ENCODE peak calls at places on chromosomes 11 and 22, in four cellular contexts. X is RWPE1; T is cardiac muscle cell; H is CD4-positive, alpha-beta T cell. V is an unnamed sample.
A peak's percentile ranks its signal among the peaks of the same experiment; 100 is the strongest.

GRCh38 chr11:102819491-102819890 is 21.5 kb upstream of the MMP1 start:
- DNase-seq in X (no peak), T (no peak), H (no peak), V (no peak)

GRCh38 chr22:26986051-26986881 is 328.9 kb downstream of the MIAT start:
- DNase-seq in X (no peak), T (no peak), H (no peak), V (peak; percentile 31)

GRCh38 chr22:45584121-45584570 is 81.5 kb downstream of the FBLN1 start:
- DNase-seq in X (no peak), T (no peak), H (no peak), V (no peak)

GRCh38 chr11:1871531-1871930 is 18.6 kb downstream of the LSP1 start:
- DNase-seq in X (no peak), T (no peak), H (no peak), V (no peak)

GRCh38 chr11:119730347-119730613 is 1.3 kb upstream of the NECTIN1 start:
- DNase-seq in X (no peak), T (no peak), H (no peak), V (no peak)

GRCh38 chr11:122180435-122180834 is 64.4 kb upstream of the BLID start:
- DNase-seq in X (peak; percentile 78), T (no peak), H (no peak), V (no peak)

GRCh38 chr11:41281131-41281742 is 178.2 kb downstream of the LRRC4C start:
- DNase-seq in X (peak; percentile 3), T (peak; percentile 11), H (no peak), V (no peak)

GRCh38 chr11:82796970-82797594 is 63.4 kb upstream of the FAM181B start:
- DNase-seq in X (no peak), T (peak; percentile 27), H (no peak), V (no peak)

GRCh38 chr11:106794058-106794457 is 224.2 kb downstream of the GUCY1A2 start:
- DNase-seq in X (no peak), T (no peak), H (no peak), V (no peak)

GRCh38 chr11:20162824-20163777 is 2.8 kb upstream of the DBX1 start:
- DNase-seq in X (no peak), T (peak; percentile 75), H (no peak), V (no peak)

GRCh38 chr11:124889692-124890091 is 8.0 kb downstream of the ROBO4 start:
- DNase-seq in X (no peak), T (no peak), H (no peak), V (peak; percentile 10)

GRCh38 chr11:75939992-75940391 is 125.0 kb downstream of the UVRAG start:
- DNase-seq in X (no peak), T (no peak), H (no peak), V (no peak)

GRCh38 chr22:46362934-46363515 is 27.5 kb downstream of the TRMU start:
- DNase-seq in X (no peak), T (no peak), H (no peak), V (no peak)

GRCh38 chr11:32213223-32213622 is 122.3 kb downstream of the RCN1 start:
- DNase-seq in X (no peak), T (no peak), H (no peak), V (no peak)

GRCh38 chr22:30041475-30041874 is 38.8 kb upstream of the HORMAD2 start:
- DNase-seq in X (no peak), T (no peak), H (no peak), V (no peak)

GRCh38 chr11:129317564-129317963 is 58.1 kb upstream of the BARX2 start:
- DNase-seq in X (peak; percentile 29), T (no peak), H (no peak), V (no peak)

GRCh38 chr11:126884192-126884973 is 116.2 kb downstream of the KIRREL3 start:
- DNase-seq in X (no peak), T (no peak), H (no peak), V (no peak)

GRCh38 chr11:120229451-120230424 is 10.2 kb upstream of the POU2F3 start:
- DNase-seq in X (peak; percentile 63), T (peak; percentile 34), H (no peak), V (no peak)

GRCh38 chr11:118634435-118635236 is 27.2 kb downstream of the PHLDB1 start:
- DNase-seq in X (peak; percentile 73), T (peak; percentile 90), H (peak; percentile 23), V (no peak)
- TF ChIP-seq CTCF in X (no peak), T (peak; percentile 18), H (no peak), V (no peak)

GRCh38 chr11:103920933-103921332 is 115.5 kb upstream of the DDI1 start:
- DNase-seq in X (no peak), T (no peak), H (no peak), V (no peak)
- TF ChIP-seq CTCF in X (no peak), T (no peak), H (no peak), V (no peak)

GRCh38 chr11:115930276-115930675 is 426.1 kb upstream of the CADM1 start:
- DNase-seq in X (no peak), T (peak; percentile 14), H (no peak), V (no peak)
- TF ChIP-seq CTCF in X (no peak), T (no peak), H (no peak), V (no peak)

GRCh38 chr22:39276461-39277134 is 31.8 kb upstream of the PDGFB start:
- DNase-seq in X (no peak), T (no peak), H (no peak), V (no peak)

GRCh38 chr22:39279170-39279850 is 34.5 kb upstream of the PDGFB start:
- DNase-seq in X (no peak), T (no peak), H (no peak), V (no peak)

GRCh38 chr22:39277135-39277607 is 32.4 kb upstream of the PDGFB start:
- DNase-seq in X (no peak), T (no peak), H (no peak), V (no peak)

GRCh38 chr22:39275814-39276443 is 31.1 kb upstream of the PDGFB start:
- DNase-seq in X (no peak), T (no peak), H (no peak), V (no peak)

DNA sequence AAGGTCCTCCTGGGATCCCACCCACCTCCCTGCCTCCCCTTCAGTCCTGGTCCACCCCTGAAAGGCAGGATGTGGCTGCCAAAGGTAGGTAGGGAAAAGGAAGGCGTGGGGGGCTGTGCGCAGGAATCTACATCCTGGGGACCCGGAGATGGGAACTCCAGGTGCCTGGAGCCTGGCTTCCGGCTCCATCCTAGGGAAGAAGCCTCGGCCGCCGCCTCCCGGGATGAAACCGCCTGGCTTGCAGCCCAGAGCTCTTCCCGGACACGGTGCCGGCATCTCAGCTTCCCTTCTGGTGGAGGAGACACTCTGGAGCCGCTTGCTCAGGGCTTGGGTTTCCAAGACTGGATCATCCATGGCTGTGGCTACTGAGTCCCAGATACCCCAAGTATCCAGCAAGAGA is 33.3 kb upstream of the PDGFB start:
- DNase-seq in X (no peak), T (no peak), H (no peak), V (no peak)
- TF ChIP-seq CTCF in X (no peak), T (no peak), H (no peak), V (no peak)

GRCh38 chr11:5892908-5893307 is at the start of gene OR52E5:
- DNase-seq in X (no peak), T (no peak), H (no peak), V (no peak)

GRCh38 chr11:5887172-5887571 is 5.8 kb upstream of the OR52E5 start:
- DNase-seq in X (no peak), T (no peak), H (no peak), V (no peak)

GRCh38 chr11:5891216-5891800 is 1.7 kb upstream of the OR52E5 start:
- DNase-seq in X (no peak), T (no peak), H (no peak), V (no peak)
- TF ChIP-seq CTCF in X (peak; percentile 35), T (peak; percentile 39), H (peak; percentile 48), V (peak; percentile 33)

GRCh38 chr11:70031631-70032469 is 46.3 kb upstream of the ANO1 start:
- DNase-seq in X (no peak), T (no peak), H (no peak), V (no peak)
- TF ChIP-seq CTCF in X (no peak), T (no peak), H (no peak), V (no peak)

DNA sequence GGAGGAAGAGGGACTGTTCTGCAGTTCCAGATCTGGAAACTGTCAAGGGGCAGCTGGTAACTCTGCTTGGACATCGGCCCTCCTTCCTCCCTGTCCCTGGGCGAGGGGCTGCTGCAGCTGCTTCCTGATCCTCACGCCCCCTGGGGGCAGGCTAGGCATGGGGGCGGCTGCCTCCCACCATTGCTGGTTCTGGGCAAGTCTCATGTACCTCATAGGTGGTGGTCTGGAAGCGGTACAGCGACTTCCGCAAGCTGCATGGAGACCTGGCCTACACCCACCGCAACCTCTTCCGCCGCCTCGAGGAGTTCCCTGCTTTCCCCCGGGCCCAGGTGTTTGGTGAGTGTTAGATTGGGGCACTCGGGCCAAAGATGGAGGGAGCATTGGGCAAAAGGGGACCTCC is 5.0 kb downstream of the SNX15 start:
- DNase-seq in X (no peak), T (no peak), H (no peak), V (no peak)
- TF ChIP-seq CTCF in X (no peak), T (no peak), H (no peak), V (no peak)